ENCODE peak calls at places on chromosomes 16 and 17, in six cellular contexts. S, F, B, Z, R and N are unnamed samples.
A peak's percentile ranks its signal among the peaks of the same experiment; 100 is the strongest.

GRCh38 chr16:75064403-75065148 is 52.0 kb downstream of the LDHD start:
- DNase-seq in S (no peak), B (no peak), Z (no peak), R (no peak), F (peak; percentile 65), N (peak; percentile 86)

GRCh38 chr17:47862621-47863440 is 11.9 kb upstream of the SP6 start:
- DNase-seq in R (peak; percentile 91), S (peak; percentile 68), F (peak; percentile 89), B (no peak), Z (no peak), N (peak; percentile 88)

GRCh38 chr16:68798398-68798797 is 44.9 kb upstream of the TANGO6 start:
- DNase-seq in R (no peak), F (no peak), B (no peak), S (no peak), Z (no peak), N (peak; percentile 78)

GRCh38 chr16:66188786-66189725 is 177.4 kb upstream of the CDH5 start:
- DNase-seq in Z (no peak), R (no peak), B (no peak), S (peak; percentile 63), F (peak; percentile 82), N (no peak)

GRCh38 chr17:81923302-81924260 is 4.0 kb downstream of the MAFG start:
- DNase-seq in B (no peak), S (peak; percentile 46), F (peak; percentile 75), Z (peak; percentile 90), R (peak; percentile 83), N (peak; percentile 38)

GRCh38 chr16:87946596-87947350 is 4.5 kb upstream of the BANP start:
- DNase-seq in Z (no peak), B (no peak), S (no peak), F (no peak), R (no peak), N (no peak)

GRCh38 chr17:927611-928461 is 51.7 kb downstream of the NXN start:
- DNase-seq in B (no peak), F (peak; percentile 99), R (peak; percentile 69), Z (no peak), S (peak; percentile 94), N (peak; percentile 91)

GRCh38 chr17:3635474-3636153 is 436 bp downstream of the SHPK start:
- DNase-seq in Z (no peak), R (peak; percentile 37), B (no peak), F (no peak), S (no peak), N (no peak)

GRCh38 chr17:73826181-73826871 is 182.1 kb upstream of the SDK2 start:
- DNase-seq in S (no peak), F (no peak), B (no peak), Z (no peak), R (no peak), N (no peak)

GRCh38 chr16:73890524-73891500 is 405.8 kb upstream of the PSMD7 start:
- DNase-seq in R (no peak), B (no peak), Z (no peak), F (peak; percentile 0), S (no peak), N (no peak)

GRCh38 chr17:37239690-37240344 is 136.0 kb upstream of the C17orf78 start:
- DNase-seq in F (peak; percentile 46), S (no peak), B (no peak), Z (no peak), R (peak; percentile 38), N (peak; percentile 58)

GRCh38 chr17:79986441-79987186 is 49.1 kb downstream of the TBC1D16 start:
- DNase-seq in S (no peak), R (no peak), F (peak; percentile 27), B (peak; percentile 24), Z (peak; percentile 47), N (no peak)

GRCh38 chr16:85395207-85395912 is 217.8 kb upstream of the GSE1 start:
- DNase-seq in B (no peak), S (peak; percentile 96), F (peak; percentile 99), Z (peak; percentile 95), R (peak; percentile 86), N (peak; percentile 96)
- H3K4me3 ChIP-seq in B (no peak overlapping the region), S (peak overlapping the region; percentile 25), F (peak overlapping the region; percentile 21), Z (no peak overlapping the region), R (no peak overlapping the region), N (peak overlapping the region; percentile 12)

GRCh38 chr17:44561237-44561623 is 3.9 kb downstream of the FZD2 start:
- DNase-seq in S (no peak), Z (no peak), R (no peak), B (no peak), F (no peak), N (no peak)

GRCh38 chr17:44556854-44557606 is at the start of gene FZD2:
- DNase-seq in S (peak; percentile 98), R (peak; percentile 99), F (peak; percentile 98), Z (peak; percentile 94), B (peak; percentile 49), N (peak; percentile 79)

GRCh38 chr17:44557653-44558285 is 485 bp downstream of the FZD2 start:
- DNase-seq in R (no peak), S (no peak), Z (peak; percentile 74), F (peak; percentile 78), B (no peak), N (peak; percentile 21)

GRCh38 chr17:44558349-44559287 is 1.3 kb downstream of the FZD2 start:
- DNase-seq in Z (peak; percentile 64), B (no peak), R (no peak), S (no peak), F (peak; percentile 61), N (no peak)

DNA sequence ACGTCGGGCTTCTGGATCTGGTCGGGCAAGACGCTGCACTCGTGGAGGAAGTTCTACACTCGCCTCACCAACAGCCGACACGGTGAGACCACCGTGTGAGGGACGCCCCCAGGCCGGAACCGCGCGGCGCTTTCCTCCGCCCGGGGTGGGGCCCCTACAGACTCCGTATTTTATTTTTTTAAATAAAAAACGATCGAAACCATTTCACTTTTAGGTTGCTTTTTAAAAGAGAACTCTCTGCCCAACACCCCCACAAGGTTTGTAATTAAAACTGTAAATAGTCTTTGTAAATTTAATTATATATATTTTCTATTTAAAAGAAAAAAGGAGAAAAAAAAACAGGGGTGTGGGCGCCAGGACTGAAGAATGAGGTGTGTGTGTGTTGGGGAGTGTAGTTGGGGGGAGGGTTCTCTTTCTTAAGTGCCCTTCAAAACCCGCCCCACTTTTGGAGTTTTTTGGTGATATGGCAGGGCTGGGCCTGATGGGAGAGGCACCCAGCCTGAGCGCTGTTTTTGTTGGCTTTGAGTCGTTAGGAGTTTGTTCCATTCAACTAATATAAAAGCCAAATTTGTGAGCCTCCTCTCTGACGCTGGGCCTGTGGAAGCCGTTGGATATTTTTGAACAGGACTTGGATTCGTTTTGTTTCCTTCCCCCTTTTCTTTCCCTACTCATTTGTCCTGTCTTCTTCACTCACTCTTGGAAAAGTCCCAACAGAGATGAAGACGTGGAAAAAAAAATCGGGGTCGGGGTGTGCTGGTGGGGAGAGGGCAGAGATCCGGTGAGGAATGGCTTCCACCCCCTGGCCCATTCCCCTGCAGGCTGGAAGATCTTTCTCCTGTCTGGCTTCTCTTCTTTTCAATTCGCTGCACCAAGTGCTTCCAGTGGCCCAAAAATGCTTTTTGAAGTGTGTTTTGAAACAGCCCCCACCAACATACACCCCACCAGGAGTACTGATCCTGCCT is 2.3 kb downstream of the FZD2 start:
- DNase-seq in Z (peak; percentile 72), B (no peak), S (no peak), F (peak; percentile 51), R (no peak), N (no peak)
- H3K4me3 ChIP-seq in Z (no peak overlapping the region), B (no peak overlapping the region), S (peak overlapping the region; percentile 83), F (peak overlapping the region; percentile 73), R (peak overlapping the region; percentile 32), N (no peak overlapping the region)

DNA sequence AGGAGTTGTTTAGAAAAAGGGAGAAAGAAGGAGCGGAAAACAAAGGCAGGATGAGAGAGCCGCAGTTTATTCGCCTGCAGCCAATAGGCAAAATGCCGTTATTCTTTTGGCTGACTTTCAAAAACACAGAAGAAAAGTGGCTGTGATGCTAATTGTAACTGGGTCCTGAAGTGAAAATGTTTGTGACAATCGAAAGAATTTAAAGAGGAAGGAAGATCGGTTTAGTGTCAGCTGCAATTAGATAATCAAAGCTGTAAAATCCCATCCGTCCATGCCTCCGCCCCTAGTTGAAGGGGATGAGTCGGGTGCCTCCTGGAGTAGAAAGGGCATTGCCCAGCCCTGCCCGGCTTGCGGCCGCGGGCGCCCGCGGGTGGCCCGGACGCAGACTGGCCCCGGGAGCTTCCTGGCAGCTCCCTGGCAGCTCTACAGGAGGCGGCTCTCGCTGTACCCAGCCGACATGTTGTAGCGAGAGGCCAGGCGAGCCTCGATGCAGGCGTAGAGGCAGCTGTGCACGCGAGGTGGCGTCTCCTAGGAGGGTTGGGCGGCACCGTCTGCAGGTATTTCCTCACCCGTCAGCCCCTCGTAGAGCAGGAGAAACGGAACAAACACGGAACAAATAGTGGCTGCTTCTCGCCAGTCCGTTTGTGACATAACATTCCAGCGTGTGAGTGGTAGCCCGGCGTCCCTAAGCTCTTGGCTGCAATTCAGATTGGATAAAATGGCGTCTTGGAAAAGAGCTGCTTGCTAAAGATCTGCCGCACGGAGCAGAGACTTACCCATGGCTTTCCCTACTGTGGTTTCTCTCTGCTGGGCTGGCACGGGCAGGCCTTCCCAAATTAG is 82.3 kb downstream of the TNRC6C start:
- DNase-seq in F (peak; percentile 58), Z (peak; percentile 70), S (no peak), R (peak; percentile 66), B (peak; percentile 59), N (peak; percentile 39)
- H3K4me3 ChIP-seq in F (peak overlapping the region; percentile 66), Z (peak overlapping the region; percentile 77), S (peak overlapping the region; percentile 73), R (peak overlapping the region; percentile 47), B (no peak overlapping the region), N (peak overlapping the region; percentile 48)

GRCh38 chr17:29621751-29622194 is 939 bp downstream of the CORO6 start:
- DNase-seq in Z (no peak), S (no peak), B (no peak), R (no peak), F (no peak), N (no peak)
- H3K4me3 ChIP-seq in Z (no peak overlapping the region), S (peak overlapping the region; percentile 77), B (peak overlapping the region; percentile 57), R (peak overlapping the region; percentile 61), F (peak overlapping the region; percentile 80), N (no peak overlapping the region)

DNA sequence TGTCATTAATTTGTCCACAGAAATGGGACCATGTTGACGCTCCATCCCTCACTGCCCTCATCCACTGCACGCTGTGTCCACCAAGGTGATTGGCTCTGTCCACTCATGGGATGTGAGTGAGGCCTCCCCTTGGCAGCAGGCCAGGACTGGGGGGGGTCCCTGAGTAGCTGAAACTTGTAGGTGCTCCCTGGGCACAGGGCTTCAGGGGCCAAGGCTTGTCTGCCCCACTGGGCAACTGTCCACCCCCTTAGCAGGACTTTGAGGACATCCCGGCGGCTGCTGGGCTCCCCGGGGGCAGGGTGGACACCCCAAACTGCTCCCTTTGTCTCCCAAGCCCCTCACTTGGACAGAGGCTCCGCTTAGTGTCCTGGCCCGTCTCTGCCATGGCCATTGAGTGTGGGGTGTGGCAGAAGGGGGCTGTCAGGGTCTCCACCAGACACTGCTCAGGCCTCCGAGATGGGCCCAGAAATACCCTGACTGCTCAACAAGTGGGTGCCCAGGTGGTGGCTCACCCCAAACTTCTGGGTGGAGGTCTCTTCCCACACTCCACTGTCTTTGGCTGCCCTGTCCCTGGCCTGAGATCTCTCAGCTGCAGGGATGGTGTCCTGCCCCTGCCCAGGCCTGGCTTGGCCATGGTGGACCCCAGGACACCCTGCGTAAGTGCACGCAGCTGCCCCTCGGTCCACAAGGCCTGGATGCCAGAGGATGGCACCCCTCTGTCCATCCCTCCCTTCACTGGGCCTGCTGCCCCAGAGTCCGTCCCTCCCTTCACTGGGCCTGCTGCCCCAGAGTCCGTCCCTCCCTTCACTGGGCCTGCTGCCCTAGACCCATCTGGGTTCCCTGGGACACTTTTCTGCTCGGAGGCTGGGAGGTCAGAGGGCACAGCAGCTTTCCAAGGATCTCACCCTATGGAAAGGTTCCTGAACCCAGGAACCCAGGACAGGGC is 2.9 kb upstream of the RAB40C start:
- DNase-seq in S (no peak), Z (no peak), B (peak; percentile 37), F (peak; percentile 26), R (no peak), N (no peak)
- H3K4me3 ChIP-seq in S (no peak overlapping the region), Z (no peak overlapping the region), B (no peak overlapping the region), F (peak overlapping the region; percentile 80), R (no peak overlapping the region), N (no peak overlapping the region)